ENCODE peak calls at places on chromosomes 12 and 14, in eight cellular contexts. One of them, this sample, is unnamed.

GRCh38 chr14:77985235-77985634 is 184.9 kb upstream of the NRXN3 start:
- DNase-seq in T-helper 2 cell: no peak
- DNase-seq in stimulated activated CD4-positive, alpha-beta T cell treated with anti-CD3 and anti-CD28 coated beads, Interleukin-4, amount 100 ng/mL, for 4 hours: no peak
- DNase-seq in substantia nigra: no peak
- DNase-seq in AG04450: no peak
- DNase-seq in activated naive CD4-positive, alpha-beta T cell treated with anti-CD3 and anti-CD28 coated beads for 36 hours: no peak
- DNase-seq in activated CD4-positive, alpha-beta memory T cell treated with anti-CD3 and anti-CD28 coated beads, Interleukin-2, amount 10 ng/mL, durations not matched to agents 7 days and 5 days: no peak
- DNase-seq in T-helper 9 cell: no peak
- DNase-seq in this sample: no peak

GRCh38 chr14:39265741-39266588 is 32.2 kb downstream of the MIA2 start:
- DNase-seq in AG04450: no peak
- DNase-seq in activated CD4-positive, alpha-beta memory T cell treated with anti-CD3 and anti-CD28 coated beads, Interleukin-2, amount 10 ng/mL, durations not matched to agents 7 days and 5 days: no peak
- DNase-seq in T-helper 2 cell: no peak
- DNase-seq in activated naive CD4-positive, alpha-beta T cell treated with anti-CD3 and anti-CD28 coated beads for 36 hours: no peak
- DNase-seq in T-helper 9 cell: no peak
- DNase-seq in substantia nigra: no peak
- DNase-seq in stimulated activated CD4-positive, alpha-beta T cell treated with anti-CD3 and anti-CD28 coated beads, Interleukin-4, amount 100 ng/mL, for 4 hours: no peak
- DNase-seq in this sample: no peak

GRCh38 chr14:22070119-22070982 is 396.7 kb upstream of the OR4E1 start:
- DNase-seq in T-helper 2 cell: peak; percentile 13
- DNase-seq in substantia nigra: no peak
- DNase-seq in stimulated activated CD4-positive, alpha-beta T cell treated with anti-CD3 and anti-CD28 coated beads, Interleukin-4, amount 100 ng/mL, for 4 hours: peak; percentile 46
- DNase-seq in T-helper 9 cell: peak; percentile 22
- DNase-seq in activated CD4-positive, alpha-beta memory T cell treated with anti-CD3 and anti-CD28 coated beads, Interleukin-2, amount 10 ng/mL, durations not matched to agents 7 days and 5 days: peak; percentile 70
- DNase-seq in activated naive CD4-positive, alpha-beta T cell treated with anti-CD3 and anti-CD28 coated beads for 36 hours: peak; percentile 74
- DNase-seq in AG04450: no peak
- DNase-seq in this sample: peak; percentile 62

GRCh38 chr12:87140257-87140656 is 884.1 kb upstream of the MGAT4C start:
- DNase-seq in T-helper 2 cell: no peak
- DNase-seq in stimulated activated CD4-positive, alpha-beta T cell treated with anti-CD3 and anti-CD28 coated beads, Interleukin-4, amount 100 ng/mL, for 4 hours: no peak
- DNase-seq in T-helper 9 cell: no peak
- DNase-seq in activated naive CD4-positive, alpha-beta T cell treated with anti-CD3 and anti-CD28 coated beads for 36 hours: no peak
- DNase-seq in AG04450: no peak
- DNase-seq in activated CD4-positive, alpha-beta memory T cell treated with anti-CD3 and anti-CD28 coated beads, Interleukin-2, amount 10 ng/mL, durations not matched to agents 7 days and 5 days: no peak
- DNase-seq in substantia nigra: no peak
- DNase-seq in this sample: no peak

GRCh38 chr12:93908846-93909592 is 231.8 kb downstream of the CRADD start:
- DNase-seq in activated CD4-positive, alpha-beta memory T cell treated with anti-CD3 and anti-CD28 coated beads, Interleukin-2, amount 10 ng/mL, durations not matched to agents 7 days and 5 days: no peak
- DNase-seq in stimulated activated CD4-positive, alpha-beta T cell treated with anti-CD3 and anti-CD28 coated beads, Interleukin-4, amount 100 ng/mL, for 4 hours: no peak
- DNase-seq in activated naive CD4-positive, alpha-beta T cell treated with anti-CD3 and anti-CD28 coated beads for 36 hours: no peak
- DNase-seq in AG04450: no peak
- DNase-seq in substantia nigra: no peak
- DNase-seq in T-helper 2 cell: no peak
- DNase-seq in T-helper 9 cell: no peak
- DNase-seq in this sample: no peak

GRCh38 chr12:666766-667308 is 3.6 kb upstream of the NINJ2 start:
- DNase-seq in AG04450: no peak
- DNase-seq in activated naive CD4-positive, alpha-beta T cell treated with anti-CD3 and anti-CD28 coated beads for 36 hours: peak; percentile 47
- DNase-seq in activated CD4-positive, alpha-beta memory T cell treated with anti-CD3 and anti-CD28 coated beads, Interleukin-2, amount 10 ng/mL, durations not matched to agents 7 days and 5 days: peak; percentile 49
- DNase-seq in substantia nigra: no peak
- DNase-seq in stimulated activated CD4-positive, alpha-beta T cell treated with anti-CD3 and anti-CD28 coated beads, Interleukin-4, amount 100 ng/mL, for 4 hours: no peak
- DNase-seq in T-helper 9 cell: no peak
- DNase-seq in T-helper 2 cell: no peak
- DNase-seq in this sample: no peak

GRCh38 chr14:53032838-53033390 is 82.1 kb upstream of the FERMT2 start:
- DNase-seq in substantia nigra: no peak
- DNase-seq in activated naive CD4-positive, alpha-beta T cell treated with anti-CD3 and anti-CD28 coated beads for 36 hours: no peak
- DNase-seq in activated CD4-positive, alpha-beta memory T cell treated with anti-CD3 and anti-CD28 coated beads, Interleukin-2, amount 10 ng/mL, durations not matched to agents 7 days and 5 days: no peak
- DNase-seq in AG04450: no peak
- DNase-seq in T-helper 2 cell: no peak
- DNase-seq in T-helper 9 cell: no peak
- DNase-seq in stimulated activated CD4-positive, alpha-beta T cell treated with anti-CD3 and anti-CD28 coated beads, Interleukin-4, amount 100 ng/mL, for 4 hours: no peak
- DNase-seq in this sample: no peak

GRCh38 chr12:78157199-78157598 is 326.5 kb downstream of the NAV3 start:
- DNase-seq in substantia nigra: no peak
- DNase-seq in stimulated activated CD4-positive, alpha-beta T cell treated with anti-CD3 and anti-CD28 coated beads, Interleukin-4, amount 100 ng/mL, for 4 hours: no peak
- DNase-seq in AG04450: no peak
- DNase-seq in T-helper 2 cell: no peak
- DNase-seq in activated naive CD4-positive, alpha-beta T cell treated with anti-CD3 and anti-CD28 coated beads for 36 hours: no peak
- DNase-seq in activated CD4-positive, alpha-beta memory T cell treated with anti-CD3 and anti-CD28 coated beads, Interleukin-2, amount 10 ng/mL, durations not matched to agents 7 days and 5 days: no peak
- DNase-seq in T-helper 9 cell: no peak
- DNase-seq in this sample: no peak

GRCh38 chr14:96799489-96800056 is 2.4 kb downstream of the VRK1 start:
- DNase-seq in substantia nigra: no peak
- DNase-seq in activated naive CD4-positive, alpha-beta T cell treated with anti-CD3 and anti-CD28 coated beads for 36 hours: no peak
- DNase-seq in activated CD4-positive, alpha-beta memory T cell treated with anti-CD3 and anti-CD28 coated beads, Interleukin-2, amount 10 ng/mL, durations not matched to agents 7 days and 5 days: no peak
- DNase-seq in stimulated activated CD4-positive, alpha-beta T cell treated with anti-CD3 and anti-CD28 coated beads, Interleukin-4, amount 100 ng/mL, for 4 hours: no peak
- DNase-seq in T-helper 2 cell: no peak
- DNase-seq in T-helper 9 cell: no peak
- DNase-seq in AG04450: no peak
- DNase-seq in this sample: no peak

GRCh38 chr12:65308601-65309071 is 30.2 kb downstream of the MSRB3 start:
- DNase-seq in substantia nigra: no peak
- DNase-seq in AG04450: no peak
- DNase-seq in activated CD4-positive, alpha-beta memory T cell treated with anti-CD3 and anti-CD28 coated beads, Interleukin-2, amount 10 ng/mL, durations not matched to agents 7 days and 5 days: no peak
- DNase-seq in T-helper 2 cell: no peak
- DNase-seq in stimulated activated CD4-positive, alpha-beta T cell treated with anti-CD3 and anti-CD28 coated beads, Interleukin-4, amount 100 ng/mL, for 4 hours: no peak
- DNase-seq in activated naive CD4-positive, alpha-beta T cell treated with anti-CD3 and anti-CD28 coated beads for 36 hours: no peak
- DNase-seq in T-helper 9 cell: no peak
- DNase-seq in this sample: no peak

GRCh38 chr14:23358042-23358441 is 5.4 kb upstream of the SLC22A17 start:
- DNase-seq in AG04450: no peak
- DNase-seq in substantia nigra: no peak
- DNase-seq in stimulated activated CD4-positive, alpha-beta T cell treated with anti-CD3 and anti-CD28 coated beads, Interleukin-4, amount 100 ng/mL, for 4 hours: no peak
- DNase-seq in T-helper 2 cell: no peak
- DNase-seq in activated naive CD4-positive, alpha-beta T cell treated with anti-CD3 and anti-CD28 coated beads for 36 hours: no peak
- DNase-seq in T-helper 9 cell: no peak
- DNase-seq in activated CD4-positive, alpha-beta memory T cell treated with anti-CD3 and anti-CD28 coated beads, Interleukin-2, amount 10 ng/mL, durations not matched to agents 7 days and 5 days: no peak
- DNase-seq in this sample: no peak

GRCh38 chr14:105944632-105945610 is 418.5 kb downstream of the TMEM121 start:
- DNase-seq in T-helper 9 cell: peak; percentile 64
- DNase-seq in AG04450: no peak
- DNase-seq in activated CD4-positive, alpha-beta memory T cell treated with anti-CD3 and anti-CD28 coated beads, Interleukin-2, amount 10 ng/mL, durations not matched to agents 7 days and 5 days: peak; percentile 81
- DNase-seq in T-helper 2 cell: peak; percentile 70
- DNase-seq in substantia nigra: no peak
- DNase-seq in activated naive CD4-positive, alpha-beta T cell treated with anti-CD3 and anti-CD28 coated beads for 36 hours: peak; percentile 91
- DNase-seq in stimulated activated CD4-positive, alpha-beta T cell treated with anti-CD3 and anti-CD28 coated beads, Interleukin-4, amount 100 ng/mL, for 4 hours: peak; percentile 65
- DNase-seq in this sample: peak; percentile 55